ENCODE peak calls at places on chromosomes 4 and X, in nine cellular contexts. C is heart left ventricle; E is activated effector memory CD4-positive, alpha-beta T cell treated with Interleukin-2 at 50 U/mL for 16 hours; J is NAMALWA; P is prostate gland; H is CD8-positive, alpha-beta memory T cell; R is stimulated activated CD8-positive, alpha-beta memory T cell treated with anti-CD3 and anti-CD28 coated beads, Interleukin-4, amount 100 ng/mL, for 4 hours; Y is OCI-M1; T is stimulated activated CD4-positive, alpha-beta T cell treated with anti-CD3 and anti-CD28 coated beads, Interleukin-12 subunit alpha, Interleukin-12 subunit beta, amount 100 ng/mL, for 48 hours. V is an unnamed sample.

GRCh38 chr4:188110741-188111458 is 1.5 kb upstream of the TRIML2 start:
- DNase-seq in R (no peak), E (no peak), H (no peak), Y (no peak), T (no peak), J (no peak), C (no peak), P (no peak), V (no peak)

GRCh38 chrX:24371391-24371972 is 11.0 kb downstream of the SUPT20HL1 start:
- DNase-seq in P (peak), T (peak), J (peak), H (peak), Y (peak), E (peak), R (peak), C (peak), V (peak)

GRCh38 chrX:44092778-44093177 is 119.6 kb upstream of the NDP start:
- DNase-seq in T (no peak), C (no peak), Y (no peak), R (no peak), E (no peak), P (no peak), H (no peak), J (no peak), V (no peak)

GRCh38 chr4:28254003-28254402 is 1393.4 kb downstream of the STIM2 start:
- DNase-seq in J (no peak), T (no peak), R (no peak), H (no peak), E (no peak), C (no peak), P (no peak), Y (no peak), V (no peak)

GRCh38 chr4:64341711-64342110 is 67.5 kb downstream of the TECRL start:
- DNase-seq in C (peak), P (no peak), Y (no peak), R (no peak), J (no peak), T (no peak), H (no peak), E (no peak), V (no peak)

GRCh38 chr4:81565137-81565870 is 93.6 kb upstream of the RASGEF1B start:
- DNase-seq in Y (peak), P (peak), H (no peak), J (peak), T (no peak), C (peak), E (no peak), R (no peak), V (no peak)

GRCh38 chrX:104641176-104641575 is 75.2 kb downstream of the IL1RAPL2 start:
- DNase-seq in T (no peak), E (no peak), P (no peak), H (no peak), C (no peak), R (no peak), Y (no peak), J (no peak), V (no peak)

GRCh38 chr4:112735474-112735951 is 98.6 kb downstream of the LARP7 start:
- DNase-seq in Y (no peak), J (peak), R (no peak), C (no peak), P (no peak), E (no peak), H (no peak), T (no peak), V (no peak)

GRCh38 chrX:9379697-9380551 is 84.9 kb upstream of the TBL1X start:
- DNase-seq in C (no peak), J (no peak), Y (no peak), T (no peak), H (no peak), R (no peak), P (no peak), E (no peak), V (peak)

GRCh38 chr4:8350841-8351461 is 81.4 kb downstream of the HTRA3 start:
- DNase-seq in Y (no peak), C (no peak), J (no peak), H (no peak), T (no peak), E (no peak), R (no peak), P (no peak), V (no peak)

GRCh38 chr4:114386637-114387233 is 211.9 kb upstream of the UGT8 start:
- DNase-seq in C (no peak), R (no peak), E (no peak), J (peak), H (no peak), P (no peak), Y (peak), T (no peak), V (peak)

GRCh38 chrX:151713859-151714258 is 2.0 kb upstream of the FATE1 start:
- DNase-seq in H (no peak), E (no peak), C (peak), J (peak), T (peak), P (no peak), R (no peak), Y (peak), V (no peak)

GRCh38 chrX:81708506-81708905 is 506.6 kb downstream of the SH3BGRL start:
- DNase-seq in E (no peak), T (no peak), H (no peak), P (no peak), J (no peak), Y (no peak), R (no peak), C (no peak), V (peak)

GRCh38 chr4:77036206-77036605 is 39.6 kb downstream of the CCNI start:
- DNase-seq in H (no peak), T (no peak), J (no peak), Y (no peak), C (no peak), P (no peak), R (no peak), E (no peak), V (peak)

GRCh38 chrX:40205471-40205870 is 107.7 kb upstream of the BCOR start:
- DNase-seq in R (no peak), T (no peak), P (no peak), E (no peak), H (no peak), Y (no peak), J (no peak), C (no peak), V (no peak)

GRCh38 chrX:22314211-22314610 is 41.5 kb downstream of the CBLL2 start:
- DNase-seq in T (no peak), P (no peak), Y (no peak), J (no peak), H (no peak), E (no peak), R (no peak), C (no peak), V (no peak)

GRCh38 chr4:22962186-22962786 is 269.5 kb downstream of the GBA3 start:
- DNase-seq in Y (peak), E (no peak), R (no peak), T (no peak), H (no peak), C (no peak), J (peak), P (no peak), V (peak)

GRCh38 chr4:100041646-100042045 is 91.6 kb upstream of the H2AZ1 start:
- DNase-seq in T (no peak), Y (no peak), E (no peak), H (no peak), R (no peak), P (no peak), C (no peak), J (no peak), V (no peak)

GRCh38 chrX:23993012-23993633 is 33.9 kb downstream of the KLHL15 start:
- DNase-seq in H (no peak), R (no peak), J (no peak), C (no peak), P (no peak), Y (no peak), E (no peak), T (no peak), V (peak)

GRCh38 chr4:41748788-41749445 is 392 bp upstream of the PHOX2B start:
- DNase-seq in C (no peak), T (no peak), E (no peak), Y (no peak), R (no peak), H (no peak), J (no peak), P (no peak), V (no peak)

GRCh38 chr4:56229947-56230346 is 157.3 kb downstream of the AASDH start:
- DNase-seq in P (no peak), J (peak), C (no peak), T (no peak), Y (peak), R (no peak), H (no peak), E (no peak), V (no peak)

GRCh38 chr4:76733380-76733779 is 164.6 kb downstream of the SOWAHB start:
- DNase-seq in T (no peak), Y (no peak), H (no peak), P (peak), E (no peak), C (no peak), R (no peak), J (peak), V (no peak)

GRCh38 chrX:118655561-118656246 is 71.7 kb upstream of the IL13RA1 start:
- DNase-seq in Y (no peak), T (no peak), R (no peak), C (no peak), E (no peak), H (no peak), J (no peak), P (no peak), V (peak)

GRCh38 chr4:180675368-180675675 is 1567.9 kb upstream of the TENM3 start:
- DNase-seq in P (no peak), Y (no peak), H (no peak), T (no peak), J (peak), E (no peak), C (no peak), R (no peak), V (no peak)

GRCh38 chr4:41209187-41209586 is 5.2 kb downstream of the APBB2 start:
- DNase-seq in E (no peak), C (no peak), R (no peak), Y (peak), P (no peak), T (no peak), J (no peak), H (no peak), V (peak)

GRCh38 chr4:139918591-139918990 is 235.4 kb downstream of the MAML3 start:
- DNase-seq in C (no peak), H (no peak), T (no peak), R (no peak), P (no peak), Y (no peak), E (no peak), J (no peak), V (peak)

GRCh38 chr4:10095296-10095991 is 21.2 kb downstream of the WDR1 start:
- DNase-seq in Y (no peak), P (no peak), R (no peak), C (no peak), E (no peak), J (no peak), T (no peak), H (no peak), V (no peak)

GRCh38 chrX:140050906-140051305 is 85.6 kb upstream of the CXorf66 start:
- DNase-seq in H (no peak), E (no peak), R (no peak), P (no peak), Y (peak), C (no peak), T (no peak), J (peak), V (no peak)

GRCh38 chr4:183563874-183564273 is 59.0 kb downstream of the ING2 start:
- DNase-seq in E (no peak), H (no peak), C (no peak), P (no peak), T (peak), Y (no peak), J (no peak), R (no peak), V (peak)

GRCh38 chr4:168218663-168219062 is 99.9 kb downstream of the DDX60 start:
- DNase-seq in J (no peak), E (no peak), R (no peak), H (no peak), P (no peak), Y (peak), T (no peak), C (no peak), V (peak)

GRCh38 chrX:9205599-9206223 is 171.8 kb upstream of the FAM9B start:
- DNase-seq in T (no peak), R (no peak), H (peak), Y (no peak), C (no peak), P (no peak), J (no peak), E (no peak), V (no peak)

GRCh38 chrX:13432776-13433605 is 113.1 kb upstream of the ATXN3L start:
- DNase-seq in H (no peak), P (no peak), R (no peak), T (no peak), C (no peak), J (no peak), E (no peak), Y (no peak), V (peak)

GRCh38 chr4:125517831-125518230 is 203.1 kb downstream of the FAT4 start:
- DNase-seq in J (no peak), Y (no peak), E (no peak), C (no peak), T (no peak), H (no peak), R (no peak), P (no peak), V (no peak)

GRCh38 chrX:133412246-133412645 is 3.0 kb downstream of the GPC4 start:
- DNase-seq in R (no peak), T (no peak), J (no peak), H (no peak), Y (no peak), P (no peak), E (no peak), C (no peak), V (peak)

GRCh38 chr4:111641813-111642579 is 503.3 kb upstream of the FAM241A start:
- DNase-seq in H (no peak), P (peak), J (peak), Y (peak), T (no peak), E (no peak), R (no peak), C (peak), V (peak)

GRCh38 chrX:135421537-135421931 is 210 bp upstream of the SMIM10L2A start:
- DNase-seq in H (peak), C (peak), J (peak), T (peak), Y (peak), E (peak), R (peak), P (peak), V (peak)

GRCh38 chrX:105190252-105190853 is 30.1 kb downstream of the TEX13A start:
- DNase-seq in P (peak), C (no peak), Y (peak), R (no peak), J (peak), H (no peak), T (no peak), E (no peak), V (peak)